ENCODE peak calls at places on chromosomes 6 and 20, in ten cellular contexts. J is effector CD4-positive, alpha-beta T cell; N is IMR-90; I is stimulated activated naive CD8-positive, alpha-beta T cell treated with anti-CD3 and anti-CD28 coated beads, Interleukin-15, Interleukin-2, amounts not matched to agents 100 U/mL and 50 U/mL, for 24 hours; E is AG09319; Z is activated T-helper 1 cell treated with Interleukin-2 at 50 U/mL for 16 hours; P is GM04504; Q is NCI-H2081; F is occipital lobe; H is BJ. Y is an unnamed sample.

GRCh38 chr20:44115181-44115580 is 71.8 kb downstream of the JPH2 start:
- DNase-seq in J (no peak), Z (no peak), P (no peak), Q (no peak), N (no peak), E (no peak), F (no peak), H (no peak), I (no peak), Y (no peak)

GRCh38 chr20:61614311-61615100 is 362.4 kb downstream of the CDH4 start:
- DNase-seq in N (no peak), J (no peak), I (no peak), P (no peak), H (no peak), Z (no peak), E (no peak), F (no peak), Q (no peak), Y (no peak)

GRCh38 chr6:135578976-135579375 is 81.4 kb upstream of the AHI1 start:
- DNase-seq in Z (no peak), Q (no peak), I (no peak), E (no peak), J (no peak), N (no peak), H (no peak), P (no peak), F (no peak), Y (no peak)

GRCh38 chr6:53107091-53107490 is 41.5 kb downstream of the GCM1 start:
- DNase-seq in H (no peak), Q (no peak), F (no peak), I (no peak), Z (no peak), P (no peak), J (no peak), N (peak), E (no peak), Y (no peak)

GRCh38 chr20:37384683-37385174 is 38.8 kb downstream of the SRC start:
- DNase-seq in H (no peak), F (peak), J (peak), Z (peak), E (no peak), N (peak), Q (no peak), I (peak), P (no peak), Y (no peak)

GRCh38 chr6:150016324-150017185 is 8.8 kb downstream of the RAET1L start:
- DNase-seq in I (peak), J (peak), Z (no peak), F (peak), Q (peak), H (no peak), P (peak), N (peak), E (peak), Y (peak)

GRCh38 chr20:4045741-4046140 is 30.4 kb upstream of the RNF24 start:
- DNase-seq in I (no peak), N (peak), Z (no peak), J (no peak), P (no peak), E (no peak), H (no peak), F (no peak), Q (no peak), Y (no peak)

GRCh38 chr6:3911614-3912336 is 62.6 kb downstream of the FAM50B start:
- DNase-seq in J (no peak), Q (peak), P (no peak), H (peak), Z (no peak), F (peak), N (peak), E (no peak), I (no peak), Y (peak)

GRCh38 chr6:17083397-17083796 is 18.5 kb upstream of the STMND1 start:
- DNase-seq in H (no peak), I (no peak), F (no peak), J (no peak), P (no peak), N (no peak), Q (no peak), Z (no peak), E (no peak), Y (no peak)

GRCh38 chr6:52362443-52363221 is 681 bp downstream of the PAQR8 start:
- DNase-seq in Q (peak), Z (peak), N (no peak), I (peak), F (peak), P (no peak), H (no peak), J (peak), E (no peak), Y (no peak)

GRCh38 chr6:161745128-161745527 is 471.3 kb upstream of the AGPAT4 start:
- DNase-seq in P (no peak), E (no peak), I (no peak), H (no peak), F (no peak), Z (no peak), N (no peak), Q (no peak), J (no peak), Y (no peak)

GRCh38 chr20:37373020-37373592 is 27.2 kb downstream of the SRC start:
- DNase-seq in N (no peak), F (no peak), H (no peak), Q (no peak), I (no peak), E (no peak), P (no peak), J (no peak), Z (no peak), Y (no peak)

GRCh38 chr6:122548820-122549219 is 61.4 kb upstream of the PKIB start:
- DNase-seq in H (no peak), P (no peak), Q (no peak), J (no peak), E (no peak), F (no peak), I (no peak), Z (no peak), N (no peak), Y (no peak)

GRCh38 chr6:10730254-10730653 is 7.4 kb downstream of the TMEM14C start:
- DNase-seq in N (no peak), Q (no peak), I (no peak), Z (no peak), P (no peak), E (no peak), J (no peak), F (no peak), H (no peak), Y (no peak)

GRCh38 chr6:71287038-71287437 is 1.6 kb upstream of the OGFRL1 start:
- DNase-seq in J (no peak), H (no peak), Q (no peak), I (no peak), E (peak), Z (no peak), F (no peak), P (peak), N (peak), Y (no peak)

GRCh38 chr6:42984924-42985475 is 630 bp downstream of the PPP2R5D start:
- DNase-seq in Q (no peak), Z (no peak), P (no peak), F (no peak), E (no peak), I (peak), H (no peak), N (no peak), J (no peak), Y (no peak)

Y was measured in DMS 273 treated with DMSO at 0.1 percent for 48 hours.